ENCODE peak calls at places on chromosomes 7 and 10, in ten cellular contexts. Y is IMR-90, J is tibial artery, R is AG04450, Z is testis, K is foreskin fibroblast, C is right atrium auricular region, F is right lobe of liver, L is suprapubic skin, Q is nephron progenitor cell. O is an unnamed sample.

GRCh38 chr7:140562921-140563600 is 77.6 kb downstream of the DENND2A start:
- DNase-seq in Z (no peak), Y (peak; percentile 13), L (no peak), J (no peak), Q (no peak), C (no peak), F (no peak), R (no peak), K (peak; percentile 42), O (no peak)

GRCh38 chr7:100220833-100221718 is 1.3 kb downstream of the PVRIG start:
- DNase-seq in J (no peak), F (peak; percentile 29), K (no peak), L (no peak), Q (no peak), Z (no peak), C (no peak), R (no peak), Y (no peak), O (no peak)

GRCh38 chr10:52662255-52662654 is 110.3 kb downstream of the MBL2 start:
- DNase-seq in Q (no peak), L (no peak), J (no peak), F (no peak), K (no peak), Z (no peak), C (no peak), R (no peak), Y (no peak), O (no peak)

GRCh38 chr7:158722574-158723237 is 18.1 kb upstream of the NCAPG2 start:
- DNase-seq in L (no peak), Y (no peak), Q (no peak), R (no peak), J (no peak), Z (no peak), C (no peak), F (no peak), K (no peak), O (peak; percentile 57)

GRCh38 chr10:117439243-117439912 is 64.1 kb upstream of the PDZD8 start:
- DNase-seq in Y (peak; percentile 13), Q (no peak), K (peak; percentile 91), L (peak; percentile 90), J (peak; percentile 88), Z (no peak), F (no peak), R (no peak), C (peak; percentile 87), O (no peak)

GRCh38 chr7:139720705-139721231 is 57.0 kb downstream of the HIPK2 start:
- DNase-seq in Z (no peak), F (no peak), C (no peak), J (peak; percentile 85), Y (peak; percentile 52), K (peak; percentile 76), Q (no peak), L (no peak), R (no peak), O (no peak)

GRCh38 chr7:151856516-151856915 is 20.4 kb downstream of the PRKAG2 start:
- DNase-seq in Z (no peak), J (no peak), Y (no peak), C (no peak), R (no peak), L (no peak), Q (no peak), F (no peak), K (no peak), O (no peak)

GRCh38 chr10:61487506-61487905 is 34.3 kb upstream of the TMEM26 start:
- DNase-seq in Q (no peak), C (no peak), Z (no peak), Y (peak; percentile 58), K (peak; percentile 76), R (no peak), J (no peak), L (no peak), F (no peak), O (no peak)

GRCh38 chr7:56188823-56189346 is 72.7 kb upstream of the NUPR2 start:
- DNase-seq in Q (no peak), K (no peak), F (no peak), Y (no peak), R (no peak), J (no peak), L (no peak), Z (no peak), C (no peak), O (peak; percentile 6)

GRCh38 chr7:5557920-5558401 is 134.3 kb upstream of the TNRC18 start:
- DNase-seq in J (peak; percentile 94), Q (no peak), Y (peak; percentile 11), Z (peak; percentile 71), R (no peak), F (peak; percentile 80), L (peak; percentile 78), C (peak; percentile 85), K (peak; percentile 67), O (no peak)

DNA sequence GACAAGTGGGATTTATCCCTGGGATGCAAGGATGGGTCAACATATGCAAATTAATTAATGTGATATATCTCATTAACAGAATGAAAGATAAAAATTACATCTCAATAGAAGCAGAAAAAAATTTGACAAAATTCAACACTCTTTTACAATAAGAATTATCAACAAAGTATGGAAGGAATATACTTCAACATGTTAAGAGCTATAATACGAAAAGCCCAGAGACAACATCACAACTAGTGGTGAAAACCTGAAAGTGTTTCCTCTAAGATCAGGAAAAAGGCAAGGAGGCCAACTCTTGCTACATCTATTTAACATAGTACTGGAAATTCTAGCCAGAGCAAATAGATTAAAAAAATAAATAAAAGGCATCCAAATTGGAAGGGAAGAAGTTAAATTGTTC is 970.0 kb upstream of the POT1 start:
- DNase-seq in J (no peak), F (no peak), R (no peak), Y (no peak), C (no peak), K (no peak), Q (no peak), Z (no peak), L (no peak), O (no peak)
- TF ChIP-seq CTCF in J (no peak), F (no peak), R (no peak), Y (no peak), C (no peak), K (no peak), Q (no peak), Z (no peak), L (no peak), O (peak; percentile 8)

GRCh38 chr10:98790817-98791216 is 344.1 kb upstream of the HPS1 start:
- DNase-seq in R (no peak), Q (no peak), L (no peak), K (peak; percentile 59), Z (no peak), C (no peak), F (no peak), Y (peak; percentile 12), J (no peak), O (no peak)
- TF ChIP-seq CTCF in R (peak; percentile 53), Q (peak; percentile 39), L (no peak), K (peak; percentile 27), Z (peak; percentile 34), C (no peak), F (peak; percentile 30), Y (peak; percentile 29), J (peak; percentile 43), O (peak; percentile 31)

GRCh38 chr10:1379601-1380000 is 323.4 kb downstream of the WDR37 start:
- DNase-seq in R (no peak), L (no peak), Y (no peak), J (peak; percentile 23), F (no peak), Q (peak; percentile 23), K (no peak), Z (peak; percentile 10), C (no peak), O (peak; percentile 51)
- TF ChIP-seq CTCF in R (no peak), L (no peak), Y (no peak), J (no peak), F (no peak), Q (peak; percentile 26), K (no peak), Z (no peak), C (no peak), O (no peak)

DNA sequence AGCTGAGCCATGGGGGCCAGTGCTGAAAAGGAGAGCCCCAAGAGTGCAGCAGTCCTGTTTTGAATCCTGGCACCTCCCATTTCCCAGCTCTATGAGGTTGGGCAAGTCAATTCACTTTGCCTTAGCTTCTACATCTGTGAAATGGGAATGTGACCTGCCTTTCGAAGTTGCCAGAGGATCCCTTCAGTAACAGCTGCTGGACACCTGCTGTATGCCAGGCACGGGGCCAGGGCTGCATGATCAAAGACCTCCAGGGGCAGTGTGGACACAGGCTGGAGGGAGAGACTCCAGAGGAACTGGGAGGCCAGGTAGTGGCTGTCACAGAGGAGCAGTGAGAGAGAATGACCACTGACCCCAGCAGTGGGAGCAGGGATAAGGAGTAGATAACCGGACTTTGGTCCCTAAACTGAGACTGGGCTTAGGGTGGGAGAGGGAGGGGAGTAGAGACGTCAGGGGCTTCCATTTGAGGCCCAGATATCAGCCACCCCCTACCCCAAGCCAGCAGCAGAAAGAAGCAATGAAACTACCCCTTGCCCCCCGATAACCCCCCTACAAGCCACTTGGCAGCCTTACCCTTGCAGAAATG is 45.2 kb downstream of the SRRM3 start:
- DNase-seq in K (no peak), L (no peak), Q (no peak), Y (no peak), J (no peak), F (no peak), Z (no peak), C (no peak), R (no peak), O (no peak)
- TF ChIP-seq CTCF in K (no peak), L (no peak), Q (no peak), Y (no peak), J (no peak), F (no peak), Z (no peak), C (no peak), R (no peak), O (no peak)

GRCh38 chr7:114409750-114410149 is 4.9 kb upstream of the FOXP2 start:
- DNase-seq in Q (no peak), J (no peak), Z (no peak), Y (peak; percentile 66), L (no peak), C (no peak), R (no peak), F (no peak), K (peak; percentile 81), O (no peak)

GRCh38 chr7:114402866-114403635 is 11.6 kb upstream of the FOXP2 start:
- DNase-seq in L (no peak), Q (no peak), K (no peak), C (no peak), Z (no peak), J (no peak), F (no peak), R (no peak), Y (no peak), O (no peak)

DNA sequence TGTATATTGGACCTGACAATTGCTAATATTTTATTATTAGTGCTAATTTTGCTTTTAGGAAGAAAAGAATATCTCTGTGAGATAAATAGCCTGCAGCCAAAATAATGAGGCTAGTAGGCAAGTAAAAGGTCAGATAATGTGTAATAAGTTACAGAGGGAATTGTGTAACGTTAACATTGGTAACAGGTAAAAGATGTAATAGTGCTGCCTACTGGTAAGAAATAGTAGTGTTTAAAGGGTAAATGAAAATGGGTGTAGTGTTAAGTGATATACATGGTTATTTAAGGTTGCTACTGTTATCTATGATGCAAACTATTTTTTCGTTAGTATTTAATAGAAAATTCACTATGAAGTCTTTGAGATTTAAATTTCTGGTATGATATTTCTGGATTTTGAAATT is 9.2 kb upstream of the FOXP2 start:
- DNase-seq in Y (no peak), C (no peak), J (no peak), Q (no peak), K (peak; percentile 13), L (no peak), Z (no peak), F (no peak), R (no peak), O (no peak)
- TF ChIP-seq CTCF in Y (peak; percentile 27), C (no peak), J (peak; percentile 51), Q (peak; percentile 57), K (no peak), L (no peak), Z (no peak), F (peak; percentile 79), R (peak; percentile 50), O (peak; percentile 66)

O was measured in osteocyte.